ENCODE peak calls at places on chromosomes 5 and 9, in six cellular contexts. M is brain microvascular endothelial cell; X is globus pallidus; U is effector memory CD8-positive, alpha-beta T cell; L is AG04450; I is left cardiac atrium. E is an unnamed sample.

GRCh38 chr9:88829276-88829675 is 162.0 kb upstream of the S1PR3 start:
- DNase-seq in X (no peak), I (no peak), U (no peak), M (peak; percentile 49), L (no peak), E (no peak)

GRCh38 chr9:91884746-91885687 is 65.0 kb downstream of the ROR2 start:
- DNase-seq in M (peak; percentile 3), L (no peak), I (no peak), U (no peak), X (no peak), E (no peak)

GRCh38 chr5:179244051-179244450 is 101.2 kb downstream of the ADAMTS2 start:
- DNase-seq in L (no peak), M (no peak), X (no peak), I (peak; percentile 2), U (no peak), E (no peak)

GRCh38 chr5:103217101-103217500 is 41.5 kb upstream of the MACIR start:
- DNase-seq in M (no peak), U (no peak), I (no peak), L (no peak), X (no peak), E (no peak)

GRCh38 chr9:83403864-83404263 is 134.3 kb downstream of the FRMD3 start:
- DNase-seq in L (no peak), I (no peak), M (peak; percentile 52), X (no peak), U (no peak), E (no peak)

GRCh38 chr5:81779935-81780266 is 29.0 kb upstream of the SSBP2 start:
- DNase-seq in L (no peak), M (no peak), U (no peak), I (no peak), X (no peak), E (no peak)

GRCh38 chr5:147310059-147310704 is 75.4 kb downstream of the STK32A start:
- DNase-seq in U (no peak), I (peak; percentile 28), X (peak; percentile 52), L (no peak), M (peak; percentile 11), E (no peak)

GRCh38 chr9:137813651-137814415 is 63.7 kb upstream of the CACNA1B start:
- DNase-seq in X (no peak), I (no peak), M (no peak), U (no peak), L (no peak), E (no peak)

GRCh38 chr5:60487466-60487865 is 212.5 kb downstream of the DEPDC1B start:
- DNase-seq in L (no peak), X (no peak), I (no peak), U (no peak), M (peak; percentile 21), E (no peak)

GRCh38 chr9:117782931-117783788 is 79.0 kb downstream of the TLR4 start:
- DNase-seq in U (peak; percentile 67), M (peak; percentile 82), L (no peak), I (peak; percentile 76), X (peak; percentile 90), E (peak; percentile 86)

GRCh38 chr5:54519083-54519541 is 1.6 kb downstream of the SNX18 start:
- DNase-seq in U (no peak), M (no peak), L (no peak), X (no peak), I (no peak), E (no peak)

GRCh38 chr9:15513335-15513734 is 2.6 kb upstream of the PSIP1 start:
- DNase-seq in M (no peak), I (no peak), X (no peak), L (no peak), U (no peak), E (no peak)

GRCh38 chr9:116002181-116002580 is 151.4 kb upstream of the PAPPA start:
- DNase-seq in U (no peak), M (no peak), I (no peak), X (no peak), L (no peak), E (no peak)

GRCh38 chr5:128276537-128277216 is 193.1 kb downstream of the SLC12A2 start:
- DNase-seq in X (no peak), U (no peak), M (peak; percentile 34), I (no peak), L (no peak), E (no peak)